ENCODE peak calls at places on chromosomes 7 and 10, in four cellular contexts. One of them, this sample, is unnamed.
A peak's percentile ranks its signal among the peaks of the same experiment; 100 is the strongest.

GRCh38 chr10:86653987-86654386 is 360 bp upstream of the OPN4 start:
- DNase-seq in SK-N-SH: no peak
- DNase-seq in K562: no peak
- DNase-seq in WTC11: no peak
- DNase-seq in this sample: no peak

GRCh38 chr10:50511512-50512213 is 112.1 kb downstream of the SGMS1 start:
- DNase-seq in WTC11: no peak
- DNase-seq in K562: peak; percentile 40
- DNase-seq in SK-N-SH: no peak
- DNase-seq in this sample: peak; percentile 93

GRCh38 chr7:155996718-155997059 is 184.4 kb upstream of the SHH start:
- DNase-seq in K562: no peak
- DNase-seq in SK-N-SH: no peak
- DNase-seq in WTC11: no peak
- DNase-seq in this sample: no peak

GRCh38 chr7:43649755-43650274 is 66.9 kb downstream of the STK17A start:
- DNase-seq in WTC11: no peak
- DNase-seq in K562: no peak
- DNase-seq in SK-N-SH: no peak
- DNase-seq in this sample: peak; percentile 97

GRCh38 chr7:31796375-31796774 is 109.4 kb downstream of the PPP1R17 start:
- DNase-seq in SK-N-SH: no peak
- DNase-seq in WTC11: no peak
- DNase-seq in K562: no peak
- DNase-seq in this sample: no peak

GRCh38 chr10:46077141-46077554 is 31.1 kb upstream of the MSMB start:
- DNase-seq in SK-N-SH: no peak
- DNase-seq in K562: no peak
- DNase-seq in WTC11: no peak
- DNase-seq in this sample: no peak

GRCh38 chr10:97433430-97434001 is 7.5 kb downstream of the PGAM1 start:
- DNase-seq in WTC11: no peak
- DNase-seq in K562: no peak
- DNase-seq in SK-N-SH: no peak
- DNase-seq in this sample: no peak

GRCh38 chr7:74312418-74313021 is 23.3 kb downstream of the CLIP2 start:
- DNase-seq in SK-N-SH: peak; percentile 30
- DNase-seq in WTC11: no peak
- DNase-seq in K562: no peak
- DNase-seq in this sample: no peak

GRCh38 chr10:19654576-19654975 is 161.7 kb upstream of the PLXDC2 start:
- DNase-seq in WTC11: no peak
- DNase-seq in SK-N-SH: no peak
- DNase-seq in K562: no peak
- DNase-seq in this sample: no peak

GRCh38 chr7:112193915-112194502 is 12.2 kb downstream of the DOCK4 start:
- DNase-seq in K562: no peak
- DNase-seq in WTC11: no peak
- DNase-seq in SK-N-SH: no peak
- DNase-seq in this sample: no peak

GRCh38 chr7:23234569-23235296 is 11.8 kb upstream of the GPNMB start:
- DNase-seq in WTC11: no peak
- DNase-seq in SK-N-SH: no peak
- DNase-seq in K562: no peak
- DNase-seq in this sample: peak; percentile 72

GRCh38 chr7:150645259-150646020 is 13.3 kb upstream of the GIMAP6 start:
- DNase-seq in WTC11: no peak
- DNase-seq in K562: no peak
- DNase-seq in SK-N-SH: no peak
- DNase-seq in this sample: no peak

GRCh38 chr7:92748509-92748908 is 87.9 kb downstream of the CDK6 start:
- DNase-seq in SK-N-SH: no peak
- DNase-seq in K562: no peak
- DNase-seq in WTC11: no peak
- DNase-seq in this sample: no peak

GRCh38 chr10:82942572-82943091 is 1067.6 kb downstream of the NRG3 start:
- DNase-seq in WTC11: no peak
- DNase-seq in SK-N-SH: no peak
- DNase-seq in K562: no peak
- DNase-seq in this sample: no peak

GRCh38 chr10:14162626-14163344 is 167.9 kb downstream of the FRMD4A start:
- DNase-seq in WTC11: no peak
- DNase-seq in K562: no peak
- DNase-seq in SK-N-SH: no peak
- DNase-seq in this sample: no peak

GRCh38 chr7:691361-692045 is 35.0 kb upstream of the DNAAF5 start:
- DNase-seq in WTC11: peak; percentile 11
- DNase-seq in SK-N-SH: no peak
- DNase-seq in K562: no peak
- DNase-seq in this sample: no peak

GRCh38 chr7:20991544-20991943 is 204.9 kb upstream of the SP8 start:
- DNase-seq in WTC11: no peak
- DNase-seq in K562: no peak
- DNase-seq in SK-N-SH: no peak
- DNase-seq in this sample: no peak

GRCh38 chr10:68938117-68938516 is 17.9 kb upstream of the DDX21 start:
- DNase-seq in WTC11: no peak
- DNase-seq in K562: peak; percentile 28
- DNase-seq in SK-N-SH: no peak
- DNase-seq in this sample: no peak

GRCh38 chr7:125871431-125871830 is 941.8 kb upstream of the POT1 start:
- DNase-seq in K562: no peak
- DNase-seq in SK-N-SH: no peak
- DNase-seq in WTC11: no peak
- DNase-seq in this sample: no peak

GRCh38 chr10:48444266-48444665 is 137.8 kb downstream of the MAPK8 start:
- DNase-seq in WTC11: no peak
- DNase-seq in SK-N-SH: peak; percentile 75
- DNase-seq in K562: peak; percentile 67
- DNase-seq in this sample: no peak

GRCh38 chr7:139177696-139178095 is 53.3 kb upstream of the UBN2 start:
- DNase-seq in WTC11: no peak
- DNase-seq in SK-N-SH: peak; percentile 58
- DNase-seq in K562: no peak
- DNase-seq in this sample: no peak

GRCh38 chr10:101237080-101237817 is 8.0 kb upstream of the LBX1 start:
- DNase-seq in K562: no peak
- DNase-seq in SK-N-SH: no peak
- DNase-seq in WTC11: peak; percentile 53
- DNase-seq in this sample: no peak

GRCh38 chr10:62244785-62245595 is 23.7 kb downstream of the RTKN2 start:
- DNase-seq in K562: peak; percentile 67
- DNase-seq in WTC11: no peak
- DNase-seq in SK-N-SH: peak; percentile 30
- DNase-seq in this sample: peak; percentile 75

GRCh38 chr10:79375321-79376077 is 28.2 kb downstream of the PPIF start:
- DNase-seq in WTC11: no peak
- DNase-seq in K562: peak; percentile 59
- DNase-seq in SK-N-SH: no peak
- DNase-seq in this sample: no peak

GRCh38 chr7:47371733-47372368 is 210.1 kb downstream of the TNS3 start:
- DNase-seq in K562: peak; percentile 75
- DNase-seq in SK-N-SH: peak; percentile 83
- DNase-seq in WTC11: no peak
- DNase-seq in this sample: no peak

GRCh38 chr10:54234832-54235231 is 566.2 kb downstream of the PCDH15 start:
- DNase-seq in SK-N-SH: no peak
- DNase-seq in K562: no peak
- DNase-seq in WTC11: no peak
- DNase-seq in this sample: no peak

GRCh38 chr7:48575516-48575915 is 348.8 kb upstream of the CDC14C start:
- DNase-seq in WTC11: no peak
- DNase-seq in SK-N-SH: no peak
- DNase-seq in K562: no peak
- DNase-seq in this sample: no peak

GRCh38 chr7:42730621-42731020 is 181.2 kb downstream of the C7orf25 start:
- DNase-seq in K562: no peak
- DNase-seq in SK-N-SH: no peak
- DNase-seq in WTC11: no peak
- DNase-seq in this sample: no peak

GRCh38 chr7:117582219-117582704 is 102.4 kb downstream of the CFTR start:
- DNase-seq in K562: no peak
- DNase-seq in WTC11: peak; percentile 14
- DNase-seq in SK-N-SH: no peak
- DNase-seq in this sample: no peak

GRCh38 chr10:21292763-21293517 is 232.5 kb downstream of the SKIDA1 start:
- DNase-seq in K562: peak; percentile 51
- DNase-seq in WTC11: peak; percentile 54
- DNase-seq in SK-N-SH: no peak
- DNase-seq in this sample: no peak

GRCh38 chr7:106070201-106070551 is 41.9 kb downstream of the SYPL1 start:
- DNase-seq in WTC11: no peak
- DNase-seq in K562: no peak
- DNase-seq in SK-N-SH: peak; percentile 29
- DNase-seq in this sample: no peak

GRCh38 chr10:86357041-86357440 is 9.6 kb downstream of the GRID1 start:
- DNase-seq in K562: no peak
- DNase-seq in SK-N-SH: no peak
- DNase-seq in WTC11: no peak
- DNase-seq in this sample: no peak

GRCh38 chr10:131938681-131939080 is 37.9 kb downstream of the PPP2R2D start:
- DNase-seq in K562: no peak
- DNase-seq in WTC11: no peak
- DNase-seq in SK-N-SH: no peak
- DNase-seq in this sample: no peak

GRCh38 chr7:49855281-49855980 is 82.0 kb downstream of the VWC2 start:
- DNase-seq in WTC11: peak; percentile 16
- DNase-seq in SK-N-SH: no peak
- DNase-seq in K562: no peak
- DNase-seq in this sample: no peak

GRCh38 chr7:80711521-80711920 is 73.1 kb downstream of the CD36 start:
- DNase-seq in WTC11: no peak
- DNase-seq in K562: no peak
- DNase-seq in SK-N-SH: no peak
- DNase-seq in this sample: no peak

GRCh38 chr7:92888-93672 is 99.3 kb upstream of the FAM20C start:
- DNase-seq in K562: no peak
- DNase-seq in WTC11: no peak
- DNase-seq in SK-N-SH: no peak
- DNase-seq in this sample: no peak

GRCh38 chr10:51747211-51747610 is 47.8 kb upstream of the CSTF2T start:
- DNase-seq in WTC11: no peak
- DNase-seq in K562: no peak
- DNase-seq in SK-N-SH: no peak
- DNase-seq in this sample: no peak

GRCh38 chr10:51743146-51743545 is 43.8 kb upstream of the CSTF2T start:
- DNase-seq in SK-N-SH: no peak
- DNase-seq in K562: no peak
- DNase-seq in WTC11: no peak
- DNase-seq in this sample: peak; percentile 21

GRCh38 chr10:51744235-51744634 is 44.8 kb upstream of the CSTF2T start:
- DNase-seq in K562: no peak
- DNase-seq in SK-N-SH: no peak
- DNase-seq in WTC11: no peak
- DNase-seq in this sample: no peak

GRCh38 chr10:51748959-51749358 is 49.6 kb upstream of the CSTF2T start:
- DNase-seq in K562: no peak
- DNase-seq in WTC11: no peak
- DNase-seq in SK-N-SH: no peak
- DNase-seq in this sample: no peak
- TF ChIP-seq USF1 in K562: no peak
- TF ChIP-seq USF1 in WTC11: no peak
- TF ChIP-seq USF1 in SK-N-SH: no peak
- TF ChIP-seq USF1 in this sample: no peak

GRCh38 chr10:103491729-103492364 is 1.7 kb upstream of the NEURL1 start:
- DNase-seq in K562: peak; percentile 12
- DNase-seq in WTC11: no peak
- DNase-seq in SK-N-SH: peak; percentile 86
- DNase-seq in this sample: no peak

GRCh38 chr10:103492655-103493261 is 747 bp upstream of the NEURL1 start:
- DNase-seq in SK-N-SH: no peak
- DNase-seq in WTC11: no peak
- DNase-seq in K562: no peak
- DNase-seq in this sample: no peak

GRCh38 chr10:103493911-103494877 is 689 bp downstream of the NEURL1 start:
- DNase-seq in K562: no peak
- DNase-seq in WTC11: peak; percentile 50
- DNase-seq in SK-N-SH: peak; percentile 78
- DNase-seq in this sample: no peak

GRCh38 chr10:103495321-103495720 is 1.8 kb downstream of the NEURL1 start:
- DNase-seq in K562: no peak
- DNase-seq in SK-N-SH: no peak
- DNase-seq in WTC11: no peak
- DNase-seq in this sample: no peak

GRCh38 chr10:103493362-103493871 is at the start of gene NEURL1:
- DNase-seq in WTC11: peak; percentile 61
- DNase-seq in SK-N-SH: peak; percentile 85
- DNase-seq in K562: no peak
- DNase-seq in this sample: no peak
- TF ChIP-seq USF1 in WTC11: no peak
- TF ChIP-seq USF1 in SK-N-SH: no peak
- TF ChIP-seq USF1 in K562: no peak
- TF ChIP-seq USF1 in this sample: no peak

DNA sequence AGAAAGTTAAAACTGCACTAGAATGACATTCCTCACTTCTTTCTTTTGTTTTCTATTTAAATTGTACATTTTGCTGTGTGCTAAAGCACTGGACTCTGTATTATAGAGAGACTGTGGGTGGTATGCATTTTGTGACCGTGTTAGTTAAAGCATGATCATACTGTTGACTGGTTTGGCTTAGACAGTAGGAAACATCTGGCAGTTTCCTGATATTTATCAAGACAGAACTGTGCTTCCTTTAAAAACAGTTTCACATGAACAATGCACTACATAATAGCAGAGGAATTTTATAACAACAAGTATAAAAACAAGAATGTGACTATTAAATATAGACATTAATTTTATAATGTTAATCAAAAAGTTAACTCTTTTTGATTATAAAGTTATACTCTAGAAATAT is 23.1 kb downstream of the GNG11 start:
- DNase-seq in SK-N-SH: peak; percentile 52
- DNase-seq in WTC11: no peak
- DNase-seq in K562: no peak
- DNase-seq in this sample: no peak
- TF ChIP-seq USF1 in SK-N-SH: no peak
- TF ChIP-seq USF1 in WTC11: no peak
- TF ChIP-seq USF1 in K562: no peak
- TF ChIP-seq USF1 in this sample: no peak

DNA sequence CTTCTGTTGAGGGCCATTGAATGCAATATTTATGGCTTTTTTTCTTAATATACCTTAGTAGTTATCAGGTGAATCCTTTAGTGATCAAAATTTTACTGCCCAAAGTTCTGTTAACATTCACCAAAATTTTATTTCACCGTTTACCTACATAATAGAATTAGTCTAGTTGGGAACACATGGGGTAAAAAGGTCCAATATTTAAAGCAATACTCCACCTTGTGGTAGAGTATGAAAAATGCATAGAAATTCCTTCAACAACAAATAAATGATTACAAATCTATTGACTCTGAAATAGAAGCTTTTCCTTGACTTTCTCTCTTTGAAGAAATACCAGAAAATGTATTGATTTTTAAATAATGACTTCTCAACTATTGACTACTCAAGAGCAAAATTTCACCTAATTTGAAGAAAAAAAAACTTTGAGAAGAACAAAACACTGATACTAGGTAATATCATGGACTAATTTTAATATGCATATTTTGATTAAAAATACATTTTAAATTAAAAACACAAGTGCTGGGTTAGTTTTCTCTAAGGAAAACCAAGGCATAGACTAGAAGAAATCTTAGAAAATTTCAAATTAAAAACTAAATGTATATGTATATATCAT is 43.3 kb downstream of the POLR1F start:
- DNase-seq in WTC11: no peak
- DNase-seq in SK-N-SH: peak; percentile 39
- DNase-seq in K562: peak; percentile 15
- DNase-seq in this sample: no peak
- TF ChIP-seq USF1 in WTC11: no peak
- TF ChIP-seq USF1 in SK-N-SH: no peak
- TF ChIP-seq USF1 in K562: no peak
- TF ChIP-seq USF1 in this sample: no peak